ENCODE peak calls at places on chromosomes 7 and 10, in seven cellular contexts. U, P, N, I, J, M and K are unnamed samples.

GRCh38 chr10:100502926-100503480 is 16.7 kb downstream of the SEC31B start:
- DNase-seq in U (no peak), P (no peak), N (no peak), I (no peak), J (no peak), M (no peak), K (no peak)

GRCh38 chr7:34087892-34088891 is 182.9 kb downstream of the BMPER start:
- DNase-seq in U (peak), P (no peak), N (no peak), I (no peak), J (peak), M (peak), K (no peak)

GRCh38 chr7:134480730-134481129 is 21.8 kb upstream of the AKR1B1 start:
- DNase-seq in U (peak), P (no peak), N (peak), I (no peak), J (no peak), M (peak), K (no peak)

GRCh38 chr7:120725376-120726039 is 132.4 kb downstream of the TSPAN12 start:
- DNase-seq in U (peak), P (no peak), N (no peak), I (no peak), J (peak), M (peak), K (peak)

GRCh38 chr10:87590705-87591588 is 68.7 kb upstream of the PAPSS2 start:
- DNase-seq in U (no peak), P (no peak), N (no peak), I (no peak), J (no peak), M (no peak), K (no peak)

GRCh38 chr7:50335795-50336754 is 31.6 kb downstream of the IKZF1 start:
- DNase-seq in U (peak), P (no peak), N (no peak), I (peak), J (no peak), M (no peak), K (no peak)

GRCh38 chr10:29394321-29394932 is 105.6 kb downstream of the LYZL1 start:
- DNase-seq in U (no peak), P (no peak), N (no peak), I (no peak), J (no peak), M (no peak), K (no peak)

GRCh38 chr10:70233109-70233938 is at the start of gene PPA1:
- DNase-seq in U (peak), P (peak), N (peak), I (peak), J (peak), M (peak), K (peak)

GRCh38 chr10:52755297-52756062 is 17.1 kb downstream of the MBL2 start:
- DNase-seq in U (no peak), P (no peak), N (peak), I (no peak), J (no peak), M (no peak), K (peak)

GRCh38 chr10:124152781-124153600 is 59.6 kb upstream of the CHST15 start:
- DNase-seq in U (peak), P (peak), N (peak), I (peak), J (peak), M (peak), K (peak)